ENCODE peak calls at places on chromosomes 13 and 19, in four cellular contexts. J is right cardiac atrium, O is pancreas, F is astrocyte. E is an unnamed sample. For H3K4me1, the result is how much of the 10 kb centered on the place peaks cover.

GRCh38 chr13:98577823-98578285 is 947 bp upstream of the STK24 start:
- DNase-seq in O (no peak), F (no peak), J (no peak), E (no peak)

GRCh38 chr19:36547001-36547732 is 19.1 kb upstream of the ZNF260 start:
- DNase-seq in O (no peak), F (peak), J (no peak), E (no peak)

GRCh38 chr19:29255006-29255405 is 42.1 kb upstream of the UQCRFS1 start:
- DNase-seq in O (no peak), F (no peak), J (no peak), E (no peak)

GRCh38 chr13:97283888-97284287 is 61.8 kb downstream of the MBNL2 start:
- DNase-seq in J (no peak), O (no peak), F (no peak), E (no peak)

GRCh38 chr19:35124098-35125060 is 8.8 kb downstream of the FXYD3 start:
- DNase-seq in F (peak), J (peak), O (peak), E (peak)

GRCh38 chr19:35037716-35038622 is 3.6 kb upstream of the HPN start:
- DNase-seq in J (peak), O (no peak), F (no peak), E (no peak)

GRCh38 chr19:19711934-19712828 is 20.7 kb downstream of the ZNF14 start:
- DNase-seq in J (no peak), F (no peak), O (no peak), E (no peak)

GRCh38 chr13:91369432-91369831 is 21.9 kb downstream of the MIR17HG start:
- DNase-seq in O (no peak), J (no peak), F (peak), E (no peak)

GRCh38 chr13:42354246-42355117 is 82.5 kb downstream of the AKAP11 start:
- DNase-seq in O (no peak), F (peak), J (no peak), E (peak)

GRCh38 chr19:39335168-39335567 is 675 bp downstream of the GMFG start:
- DNase-seq in J (no peak), O (no peak), F (no peak), E (no peak)

GRCh38 chr13:20873348-20873747 is 29.2 kb downstream of the XPO4 start:
- DNase-seq in O (no peak), F (peak), J (no peak), E (no peak)

GRCh38 chr19:944171-944567 is 18.3 kb downstream of the ARID3A start:
- DNase-seq in F (no peak), J (peak), O (no peak), E (no peak)

GRCh38 chr19:50720921-50721291 is 1.3 kb upstream of the SHANK1 start:
- DNase-seq in F (no peak), J (no peak), O (no peak), E (no peak)

GRCh38 chr19:12611361-12611699 is 610 bp downstream of the ZNF791 start:
- DNase-seq in O (peak), F (peak), J (peak), E (no peak)

GRCh38 chr13:36366023-36366422 is 19.8 kb upstream of the SPART start:
- DNase-seq in F (no peak), O (no peak), J (no peak), E (no peak)

GRCh38 chr19:1250374-1251232 is 2.2 kb downstream of the MIDN start:
- DNase-seq in J (peak), F (no peak), O (peak), E (peak)

GRCh38 chr19:55005684-55006488 is 32.2 kb downstream of the GP6 start:
- DNase-seq in J (no peak), F (peak), O (no peak), E (peak)

GRCh38 chr13:74575729-74576125 is 441.5 kb upstream of the KLF12 start:
- DNase-seq in J (peak), F (peak), O (peak), E (no peak)

GRCh38 chr13:29677627-29678026 is 82.1 kb upstream of the SLC7A1 start:
- DNase-seq in F (no peak), O (no peak), J (no peak), E (no peak)

GRCh38 chr13:101390461-101390860 is 25.8 kb downstream of the NALCN start:
- DNase-seq in J (no peak), F (peak), O (no peak), E (no peak)

GRCh38 chr13:44331446-44331845 is 42.2 kb upstream of the SERP2 start:
- DNase-seq in F (peak), O (no peak), J (no peak), E (no peak)

GRCh38 chr13:30551194-30551593 is 66.5 kb upstream of the USPL1 start:
- DNase-seq in J (no peak), F (no peak), O (no peak), E (no peak)

GRCh38 chr19:33684550-33685303 is 63.0 kb downstream of the CHST8 start:
- DNase-seq in J (no peak), O (no peak), F (no peak), E (no peak)

GRCh38 chr13:51681037-51681678 is 96.9 kb downstream of the WDFY2 start:
- DNase-seq in O (no peak), J (no peak), F (peak), E (no peak)

GRCh38 chr19:50716178-50717025 is 3.2 kb downstream of the SHANK1 start:
- DNase-seq in J (no peak), O (no peak), F (no peak), E (no peak)

GRCh38 chr13:28059214-28059613 is 41.2 kb downstream of the FLT3 start:
- DNase-seq in O (peak), F (no peak), J (peak), E (no peak)

GRCh38 chr13:69579351-69579750 is 528.3 kb upstream of the ATXN8OS start:
- DNase-seq in F (no peak), O (no peak), J (no peak), E (no peak)

GRCh38 chr13:76425930-76426329 is 460.3 kb downstream of the KCTD12 start:
- DNase-seq in F (peak), J (no peak), O (no peak), E (no peak)

GRCh38 chr19:39544201-39544903 is 4.4 kb upstream of the EID2 start:
- DNase-seq in O (no peak), F (no peak), J (no peak), E (no peak)

GRCh38 chr19:51800849-51801244 is 5.9 kb downstream of the FPR3 start:
- DNase-seq in O (no peak), F (no peak), J (no peak), E (no peak)

GRCh38 chr13:44819762-44820161 is 169.5 kb downstream of the NUFIP1 start:
- DNase-seq in J (no peak), F (no peak), O (no peak), E (no peak)

GRCh38 chr19:45764947-45765346 is 4.1 kb downstream of the SIX5 start:
- DNase-seq in O (no peak), J (no peak), F (no peak), E (no peak)

GRCh38 chr19:1608414-1609391 is 3.4 kb upstream of the UQCR11 start:
- DNase-seq in O (no peak), F (no peak), J (no peak), E (peak)

GRCh38 chr19:37452500-37453245 is 14.6 kb downstream of the ZNF569 start:
- DNase-seq in J (no peak), O (no peak), F (no peak), E (no peak)

GRCh38 chr13:48586591-48587103 is 53.8 kb upstream of the RCBTB2 start:
- DNase-seq in F (peak), O (no peak), J (peak), E (no peak)

GRCh38 chr19:31313291-31314030 is 35.8 kb downstream of the TSHZ3 start:
- DNase-seq in O (no peak), J (no peak), F (no peak), E (no peak)

GRCh38 chr13:43785681-43786471 is 896 bp downstream of the ENOX1 start:
- DNase-seq in F (peak), J (peak), O (peak), E (no peak)

GRCh38 chr13:37534181-37534580 is 64.4 kb downstream of the POSTN start:
- DNase-seq in J (no peak), F (peak), O (no peak), E (no peak)

GRCh38 chr13:32320528-32320927 is 5.2 kb downstream of the BRCA2 start:
- DNase-seq in O (no peak), J (no peak), F (no peak), E (no peak)

GRCh38 chr13:76012091-76012721 is 376.1 kb downstream of the LMO7 start:
- DNase-seq in O (no peak), F (peak), J (no peak), E (no peak)

DNA sequence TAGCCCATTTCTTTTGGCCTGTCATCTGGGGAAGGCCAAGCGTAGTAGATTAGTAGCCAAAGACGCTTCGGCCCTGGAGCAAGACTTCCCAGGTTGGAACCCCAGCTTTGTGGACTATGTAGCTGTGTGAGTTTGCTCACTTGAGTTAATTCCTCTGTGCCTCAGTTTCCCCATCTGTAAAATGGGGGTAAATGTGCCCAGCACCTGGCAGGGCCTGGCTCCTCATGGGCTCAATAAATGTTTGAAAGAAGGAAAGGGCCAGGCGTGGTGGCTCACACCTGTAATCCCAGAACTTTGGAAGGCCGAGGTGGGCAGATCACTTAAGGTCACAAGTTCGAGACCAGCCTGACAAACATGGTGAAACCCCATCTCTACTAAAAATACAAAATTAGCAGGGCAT is 14.9 kb upstream of the HNRNPM start:
- DNase-seq in J (no peak), O (no peak), F (no peak), E (no peak)
- H3K4me1 ChIP-seq in J (under half), O (under half), F (under half), E (under half)

GRCh38 chr19:18475762-18476331 is 37.9 kb upstream of the ISYNA1 start:
- DNase-seq in O (no peak), J (no peak), F (no peak), E (no peak)
- H3K4me1 ChIP-seq in O (under half), J (under half), F (under half), E (half or more)

DNA sequence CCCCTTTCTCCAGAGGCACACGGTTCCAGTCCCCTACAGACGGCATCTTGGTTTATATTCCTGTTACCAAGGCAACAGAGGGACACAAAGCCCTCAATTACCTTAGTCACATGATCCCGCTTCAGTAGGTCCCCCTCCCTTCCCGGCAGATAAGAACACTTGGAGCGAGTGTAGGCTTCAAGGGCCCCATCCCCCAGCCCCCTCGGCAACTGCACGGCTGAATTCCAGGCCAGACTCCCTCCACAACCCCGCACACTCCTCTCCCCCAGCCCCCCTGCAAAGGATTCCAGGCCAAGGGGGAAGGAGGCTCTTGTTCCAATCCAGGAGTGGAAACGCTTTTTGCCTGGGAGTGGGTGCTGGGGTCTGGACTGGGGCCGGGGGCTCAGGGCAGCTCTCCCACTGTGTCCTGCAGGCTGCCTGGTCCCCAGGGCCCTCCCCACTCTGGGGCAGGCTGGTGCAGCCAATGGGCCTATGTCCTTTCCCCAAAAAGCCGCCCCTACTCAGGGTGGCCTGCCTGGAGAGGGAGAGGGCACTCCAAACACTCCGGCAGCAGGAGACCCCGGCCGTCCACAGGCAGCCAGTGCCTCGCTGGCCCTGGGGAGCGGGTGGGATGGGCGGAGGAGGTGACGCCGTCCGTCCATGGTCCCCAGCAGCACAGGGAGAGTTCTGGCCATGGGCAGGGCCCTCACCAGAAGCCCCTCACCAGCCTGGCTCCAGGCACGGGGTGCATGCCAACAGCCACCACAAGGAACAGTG is 62.6 kb downstream of the MLLT1 start:
- DNase-seq in F (peak), O (peak), J (peak), E (no peak)
- H3K4me1 ChIP-seq in F (under half), O (under half), J (under half), E (under half)

GRCh38 chr13:47334173-47334572 is 437.3 kb upstream of the HTR2A start:
- DNase-seq in J (no peak), O (no peak), F (peak), E (no peak)

GRCh38 chr13:47332149-47332548 is 435.3 kb upstream of the HTR2A start:
- DNase-seq in O (no peak), J (no peak), F (peak), E (no peak)

GRCh38 chr13:47327856-47328255 is 431.0 kb upstream of the HTR2A start:
- DNase-seq in F (peak), O (no peak), J (no peak), E (no peak)

GRCh38 chr13:47326061-47326460 is 429.2 kb upstream of the HTR2A start:
- DNase-seq in J (no peak), F (peak), O (no peak), E (no peak)

GRCh38 chr13:47330031-47330430 is 433.2 kb upstream of the HTR2A start:
- DNase-seq in O (no peak), F (no peak), J (no peak), E (no peak)
- H3K4me1 ChIP-seq in O (under half), F (under half), J (under half), E (under half)

GRCh38 chr13:41274881-41275280 is 11.5 kb upstream of the MTRF1 start:
- DNase-seq in O (no peak), J (no peak), F (no peak), E (no peak)
- H3K4me1 ChIP-seq in O (under half), J (under half), F (under half), E (under half)

DNA sequence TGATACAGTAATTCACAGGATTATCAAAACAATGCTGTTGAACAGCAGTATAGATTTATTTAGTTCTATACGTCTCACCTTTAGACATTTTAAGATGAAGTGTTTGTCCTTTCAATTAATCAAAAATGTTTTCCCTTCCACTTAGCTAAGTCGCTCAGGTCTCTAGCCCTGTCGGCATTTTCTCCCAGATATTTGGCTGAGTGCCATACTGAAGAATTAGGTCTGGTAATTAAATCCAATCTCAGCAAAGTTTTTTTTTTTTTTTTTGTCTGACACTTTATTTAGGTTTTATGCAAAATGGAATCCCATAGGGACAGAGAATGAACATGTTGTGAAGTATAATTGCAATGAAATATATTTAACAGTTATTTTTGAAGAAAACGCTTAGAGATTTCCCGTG is 44.1 kb downstream of the RFC3 start:
- DNase-seq in O (no peak), F (no peak), J (no peak), E (no peak)
- H3K4me1 ChIP-seq in O (under half), F (under half), J (under half), E (under half)

GRCh38 chr19:48253999-48254398 is 1.7 kb downstream of the CARD8 start:
- DNase-seq in O (no peak), J (no peak), F (no peak), E (no peak)

GRCh38 chr19:48255376-48256303 is at the start of gene CARD8:
- DNase-seq in O (peak), J (peak), F (peak), E (peak)

GRCh38 chr19:48250290-48251025 is 5.3 kb downstream of the CARD8 start:
- DNase-seq in F (no peak), O (no peak), J (no peak), E (no peak)

GRCh38 chr19:48254529-48254970 is 1.2 kb downstream of the CARD8 start:
- DNase-seq in J (no peak), F (no peak), O (no peak), E (no peak)

DNA sequence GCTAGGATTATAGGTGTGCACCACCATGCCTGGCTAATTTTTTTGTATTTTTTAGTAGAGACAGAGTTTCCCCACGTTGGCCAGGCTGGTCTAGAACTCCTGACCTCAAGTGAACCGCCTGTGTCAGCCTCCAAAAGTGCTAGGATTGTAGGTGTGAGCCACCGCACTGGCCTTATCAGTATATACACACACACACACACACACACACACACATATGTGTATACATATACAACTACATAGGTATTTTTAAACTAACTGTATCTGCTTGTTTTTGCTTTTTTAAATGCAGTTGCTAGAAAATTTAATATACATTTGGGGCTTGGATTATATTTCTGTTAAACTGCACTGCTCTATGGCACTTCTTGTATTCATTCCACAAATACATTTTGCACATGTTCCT is 3.1 kb downstream of the CARD8 start:
- DNase-seq in O (no peak), J (no peak), F (no peak), E (no peak)
- H3K4me1 ChIP-seq in O (under half), J (under half), F (under half), E (under half)

E was measured in effector memory CD4-positive, alpha-beta T cell.